ENCODE peak calls at places on chromosomes 7 and 10, in five cellular contexts. One of them, this sample, is unnamed.
A peak's percentile ranks its signal among the peaks of the same experiment; 100 is the strongest.

GRCh38 chr10:128540806-128541739 is 414.9 kb upstream of the MKI67 start:
- DNase-seq in kidney epithelial cell: no peak
- DNase-seq in ureter: peak; percentile 54
- DNase-seq in fibroblast of the aortic adventitia: no peak
- DNase-seq in PC-3: no peak
- DNase-seq in this sample: no peak

GRCh38 chr10:100021322-100021721 is 11.6 kb upstream of the DNMBP start:
- DNase-seq in PC-3: no peak
- DNase-seq in fibroblast of the aortic adventitia: no peak
- DNase-seq in kidney epithelial cell: no peak
- DNase-seq in ureter: no peak
- DNase-seq in this sample: no peak

GRCh38 chr7:122884186-122884585 is 2.1 kb downstream of the CADPS2 start:
- DNase-seq in ureter: no peak
- DNase-seq in PC-3: peak; percentile 60
- DNase-seq in kidney epithelial cell: no peak
- DNase-seq in fibroblast of the aortic adventitia: no peak
- DNase-seq in this sample: no peak

GRCh38 chr10:51527806-51528205 is 171.6 kb downstream of the CSTF2T start:
- DNase-seq in PC-3: no peak
- DNase-seq in fibroblast of the aortic adventitia: no peak
- DNase-seq in kidney epithelial cell: no peak
- DNase-seq in ureter: no peak
- DNase-seq in this sample: no peak

GRCh38 chr7:39952378-39952777 is 2.3 kb downstream of the CDK13 start:
- DNase-seq in kidney epithelial cell: no peak
- DNase-seq in fibroblast of the aortic adventitia: peak; percentile 68
- DNase-seq in ureter: no peak
- DNase-seq in PC-3: peak; percentile 35
- DNase-seq in this sample: no peak

GRCh38 chr7:15571303-15571878 is 9.6 kb upstream of the AGMO start:
- DNase-seq in PC-3: peak; percentile 55
- DNase-seq in ureter: no peak
- DNase-seq in kidney epithelial cell: no peak
- DNase-seq in fibroblast of the aortic adventitia: peak; percentile 34
- DNase-seq in this sample: no peak

GRCh38 chr10:69321865-69322264 is 43.6 kb downstream of the HK1 start:
- DNase-seq in ureter: no peak
- DNase-seq in kidney epithelial cell: no peak
- DNase-seq in fibroblast of the aortic adventitia: no peak
- DNase-seq in PC-3: no peak
- DNase-seq in this sample: no peak

GRCh38 chr10:62582098-62582705 is 208.0 kb downstream of the ZNF365 start:
- DNase-seq in ureter: no peak
- DNase-seq in kidney epithelial cell: no peak
- DNase-seq in PC-3: no peak
- DNase-seq in fibroblast of the aortic adventitia: peak; percentile 73
- DNase-seq in this sample: no peak

GRCh38 chr7:137633133-137633532 is 213.6 kb downstream of the DGKI start:
- DNase-seq in PC-3: no peak
- DNase-seq in fibroblast of the aortic adventitia: peak; percentile 43
- DNase-seq in ureter: no peak
- DNase-seq in kidney epithelial cell: no peak
- DNase-seq in this sample: no peak

GRCh38 chr7:2713370-2713769 is 25.4 kb downstream of the AMZ1 start:
- DNase-seq in kidney epithelial cell: no peak
- DNase-seq in ureter: no peak
- DNase-seq in fibroblast of the aortic adventitia: no peak
- DNase-seq in PC-3: no peak
- DNase-seq in this sample: no peak

GRCh38 chr10:15363031-15363430 is 8.1 kb downstream of the FAM171A1 start:
- DNase-seq in fibroblast of the aortic adventitia: no peak
- DNase-seq in ureter: no peak
- DNase-seq in kidney epithelial cell: peak; percentile 25
- DNase-seq in PC-3: no peak
- DNase-seq in this sample: no peak

GRCh38 chr7:102080371-102081243 is 206.1 kb upstream of the SH2B2 start:
- DNase-seq in fibroblast of the aortic adventitia: peak; percentile 21
- DNase-seq in ureter: no peak
- DNase-seq in PC-3: peak; percentile 48
- DNase-seq in kidney epithelial cell: no peak
- DNase-seq in this sample: no peak

GRCh38 chr10:79222186-79222585 is 125.1 kb upstream of the PPIF start:
- DNase-seq in fibroblast of the aortic adventitia: no peak
- DNase-seq in kidney epithelial cell: no peak
- DNase-seq in PC-3: no peak
- DNase-seq in ureter: no peak
- DNase-seq in this sample: no peak

GRCh38 chr10:112389147-112389822 is 15.4 kb downstream of the ACSL5 start:
- DNase-seq in PC-3: peak; percentile 81
- DNase-seq in ureter: peak; percentile 54
- DNase-seq in kidney epithelial cell: peak; percentile 68
- DNase-seq in fibroblast of the aortic adventitia: peak; percentile 33
- DNase-seq in this sample: no peak

GRCh38 chr10:79139124-79139835 is 70.5 kb downstream of the ZMIZ1 start:
- DNase-seq in fibroblast of the aortic adventitia: peak; percentile 92
- DNase-seq in PC-3: no peak
- DNase-seq in kidney epithelial cell: peak; percentile 63
- DNase-seq in ureter: no peak
- DNase-seq in this sample: no peak

GRCh38 chr10:22481687-22482539 is 136.6 kb downstream of the SPAG6 start:
- DNase-seq in PC-3: peak; percentile 58
- DNase-seq in fibroblast of the aortic adventitia: peak; percentile 47
- DNase-seq in kidney epithelial cell: no peak
- DNase-seq in ureter: no peak
- DNase-seq in this sample: no peak

GRCh38 chr10:29245476-29245875 is 43.4 kb upstream of the LYZL1 start:
- DNase-seq in kidney epithelial cell: no peak
- DNase-seq in ureter: no peak
- DNase-seq in PC-3: no peak
- DNase-seq in fibroblast of the aortic adventitia: no peak
- DNase-seq in this sample: no peak

GRCh38 chr10:47094636-47095035 is 183.4 kb downstream of the PTPN20 start:
- DNase-seq in PC-3: no peak
- DNase-seq in kidney epithelial cell: no peak
- DNase-seq in fibroblast of the aortic adventitia: no peak
- DNase-seq in ureter: peak; percentile 23
- DNase-seq in this sample: no peak

GRCh38 chr7:38222481-38223096 is 44.5 kb downstream of the STARD3NL start:
- DNase-seq in kidney epithelial cell: no peak
- DNase-seq in ureter: no peak
- DNase-seq in PC-3: peak; percentile 79
- DNase-seq in fibroblast of the aortic adventitia: peak; percentile 84
- DNase-seq in this sample: no peak

GRCh38 chr10:124911124-124912051 is 30.5 kb upstream of the ZRANB1 start:
- DNase-seq in kidney epithelial cell: no peak
- DNase-seq in ureter: no peak
- DNase-seq in fibroblast of the aortic adventitia: peak; percentile 86
- DNase-seq in PC-3: no peak
- DNase-seq in this sample: no peak

GRCh38 chr7:3949226-3949625 is 648.2 kb downstream of the SDK1 start:
- DNase-seq in PC-3: no peak
- DNase-seq in kidney epithelial cell: no peak
- DNase-seq in fibroblast of the aortic adventitia: no peak
- DNase-seq in ureter: no peak
- DNase-seq in this sample: no peak

GRCh38 chr7:126495739-126496138 is 757.0 kb downstream of the GRM8 start:
- DNase-seq in kidney epithelial cell: no peak
- DNase-seq in fibroblast of the aortic adventitia: no peak
- DNase-seq in PC-3: no peak
- DNase-seq in ureter: no peak
- DNase-seq in this sample: no peak

GRCh38 chr7:22668971-22669401 is 58.0 kb upstream of the IL6 start:
- DNase-seq in kidney epithelial cell: no peak
- DNase-seq in fibroblast of the aortic adventitia: no peak
- DNase-seq in PC-3: peak; percentile 38
- DNase-seq in ureter: no peak
- DNase-seq in this sample: no peak

GRCh38 chr7:85261341-85261740 is 74.5 kb upstream of the SEMA3D start:
- DNase-seq in fibroblast of the aortic adventitia: peak; percentile 2
- DNase-seq in ureter: no peak
- DNase-seq in PC-3: no peak
- DNase-seq in kidney epithelial cell: no peak
- DNase-seq in this sample: no peak

GRCh38 chr7:142481548-142481947 is 223.7 kb upstream of the PRSS58 start:
- DNase-seq in ureter: no peak
- DNase-seq in fibroblast of the aortic adventitia: peak; percentile 41
- DNase-seq in kidney epithelial cell: no peak
- DNase-seq in PC-3: peak; percentile 28
- DNase-seq in this sample: no peak

GRCh38 chr7:23907012-23907411 is 197.0 kb downstream of the STK31 start:
- DNase-seq in kidney epithelial cell: no peak
- DNase-seq in ureter: no peak
- DNase-seq in PC-3: peak; percentile 39
- DNase-seq in fibroblast of the aortic adventitia: peak; percentile 38
- DNase-seq in this sample: no peak

GRCh38 chr7:80151274-80151665 is 16.6 kb downstream of the GNAI1 start:
- DNase-seq in ureter: no peak
- DNase-seq in fibroblast of the aortic adventitia: no peak
- DNase-seq in PC-3: no peak
- DNase-seq in kidney epithelial cell: peak; percentile 37
- DNase-seq in this sample: peak; percentile 64

GRCh38 chr10:34228066-34228465 is 587.0 kb downstream of the PARD3 start:
- DNase-seq in fibroblast of the aortic adventitia: no peak
- DNase-seq in kidney epithelial cell: no peak
- DNase-seq in PC-3: no peak
- DNase-seq in ureter: no peak
- DNase-seq in this sample: no peak

GRCh38 chr10:116067825-116068224 is 205.2 kb downstream of the GFRA1 start:
- DNase-seq in ureter: no peak
- DNase-seq in fibroblast of the aortic adventitia: no peak
- DNase-seq in kidney epithelial cell: no peak
- DNase-seq in PC-3: no peak
- DNase-seq in this sample: no peak

This sample was measured in non-pigmented ciliary epithelial cell.